ENCODE peak calls at places on chromosomes 1 and 21, in six cellular contexts. M is spleen, J is WERI-Rb-1, Y is right lobe of liver, P is MM.1S, A is thoracic aorta. E is an unnamed sample.

GRCh38 chr1:207335695-207336363 is 14.4 kb downstream of the CD55 start:
- DNase-seq in M (no peak), J (no peak), Y (no peak), P (peak; percentile 56), A (no peak), E (peak; percentile 72)

GRCh38 chr1:39398278-39399010 is 93.0 kb upstream of the BMP8A start:
- DNase-seq in Y (no peak), P (peak; percentile 56), A (peak; percentile 60), M (no peak), J (no peak), E (peak; percentile 98)

GRCh38 chr1:33986389-33987095 is 122.7 kb downstream of the HMGB4 start:
- DNase-seq in M (peak; percentile 27), J (no peak), P (no peak), A (peak; percentile 71), Y (no peak), E (peak; percentile 4)

GRCh38 chr1:220119043-220119512 is 25.1 kb downstream of the IARS2 start:
- DNase-seq in Y (no peak), A (no peak), P (no peak), M (no peak), J (no peak), E (peak; percentile 63)

GRCh38 chr1:164184273-164184672 is 374.7 kb upstream of the PBX1 start:
- DNase-seq in P (no peak), Y (no peak), M (no peak), A (no peak), J (no peak), E (peak; percentile 66)

GRCh38 chr1:194533641-194534040 is 1347.2 kb upstream of the B3GALT2 start:
- DNase-seq in P (no peak), M (no peak), A (no peak), J (no peak), Y (no peak), E (peak; percentile 17)

GRCh38 chr1:166514067-166514466 is 325.2 kb upstream of the POGK start:
- DNase-seq in M (no peak), P (peak; percentile 6), J (no peak), Y (no peak), A (no peak), E (no peak)

GRCh38 chr1:65147424-65148177 is 402 bp upstream of the AK4 start:
- DNase-seq in P (peak; percentile 54), Y (peak; percentile 84), A (peak; percentile 7), J (peak; percentile 49), M (peak; percentile 81), E (peak; percentile 42)

GRCh38 chr1:90704817-90705216 is 12.3 kb downstream of the BARHL2 start:
- DNase-seq in A (no peak), P (no peak), M (no peak), Y (no peak), J (no peak), E (no peak)

GRCh38 chr1:203985044-203985443 is 87.9 kb upstream of the SOX13 start:
- DNase-seq in M (no peak), P (no peak), J (no peak), A (no peak), Y (no peak), E (no peak)

GRCh38 chr1:155954645-155955044 is 13.2 kb downstream of the RXFP4 start:
- DNase-seq in P (no peak), Y (no peak), A (no peak), M (no peak), J (no peak), E (no peak)

GRCh38 chr1:222048030-222048632 is 306.2 kb upstream of the DUSP10 start:
- DNase-seq in M (no peak), J (no peak), Y (no peak), A (no peak), P (no peak), E (peak; percentile 37)

GRCh38 chr1:6280761-6281451 is 20.0 kb upstream of the GPR153 start:
- DNase-seq in M (peak; percentile 86), J (peak; percentile 64), A (no peak), Y (no peak), P (no peak), E (no peak)

GRCh38 chr1:12454406-12455391 is 163.3 kb downstream of the DHRS3 start:
- DNase-seq in Y (no peak), M (no peak), P (no peak), J (no peak), A (no peak), E (no peak)

GRCh38 chr1:168618351-168618750 is 41.9 kb downstream of the XCL1 start:
- DNase-seq in Y (no peak), J (no peak), M (no peak), A (no peak), P (no peak), E (no peak)

GRCh38 chr1:31617917-31618746 is 643 bp downstream of the HCRTR1 start:
- DNase-seq in Y (peak; percentile 47), J (peak; percentile 77), A (no peak), P (peak; percentile 31), M (no peak), E (no peak)

GRCh38 chr1:43976045-43976444 is 1.3 kb downstream of the ATP6V0B start:
- DNase-seq in J (no peak), M (no peak), P (no peak), Y (no peak), A (no peak), E (no peak)

GRCh38 chr21:45979141-45979631 is 2.4 kb upstream of the COL6A1 start:
- DNase-seq in J (peak; percentile 52), A (no peak), P (no peak), Y (no peak), M (peak; percentile 72), E (no peak)

GRCh38 chr21:34185051-34185750 is 111.8 kb downstream of the MRPS6 start:
- DNase-seq in P (no peak), Y (no peak), A (no peak), M (no peak), J (peak; percentile 56), E (no peak)

GRCh38 chr1:149844096-149844495 is 55.3 kb upstream of the BOLA1 start:
- DNase-seq in M (no peak), J (no peak), A (no peak), Y (no peak), P (peak; percentile 30), E (peak; percentile 86)

GRCh38 chr1:210397252-210397651 is 68.5 kb downstream of the HHAT start:
- DNase-seq in M (no peak), J (no peak), Y (no peak), P (no peak), A (no peak), E (no peak)

GRCh38 chr1:29986986-29987385 is 736.4 kb downstream of the MATN1 start:
- DNase-seq in A (no peak), J (no peak), Y (peak; percentile 45), P (no peak), M (no peak), E (no peak)

GRCh38 chr1:179043907-179044306 is 18.2 kb downstream of the FAM20B start:
- DNase-seq in Y (no peak), P (no peak), J (no peak), M (no peak), A (no peak), E (no peak)

GRCh38 chr1:179251675-179252074 is 22.2 kb upstream of the ABL2 start:
- DNase-seq in Y (no peak), M (no peak), P (no peak), J (no peak), A (no peak), E (peak; percentile 49)

GRCh38 chr1:64080947-64081562 is 122.4 kb upstream of the UBE2U start:
- DNase-seq in A (no peak), M (no peak), Y (no peak), P (no peak), J (no peak), E (peak; percentile 76)

GRCh38 chr1:44587796-44588460 is 86.4 kb downstream of the TMEM53 start:
- DNase-seq in M (no peak), P (no peak), J (no peak), Y (no peak), A (no peak), E (no peak)

GRCh38 chr1:235883261-235883927 is 16.7 kb upstream of the LYST start:
- DNase-seq in Y (peak; percentile 89), J (no peak), P (no peak), M (no peak), A (peak; percentile 85), E (peak; percentile 60)

GRCh38 chr21:17784604-17785402 is 34.4 kb downstream of the C21orf91 start:
- DNase-seq in A (no peak), Y (no peak), J (no peak), P (peak; percentile 85), M (no peak), E (peak; percentile 28)

DNA sequence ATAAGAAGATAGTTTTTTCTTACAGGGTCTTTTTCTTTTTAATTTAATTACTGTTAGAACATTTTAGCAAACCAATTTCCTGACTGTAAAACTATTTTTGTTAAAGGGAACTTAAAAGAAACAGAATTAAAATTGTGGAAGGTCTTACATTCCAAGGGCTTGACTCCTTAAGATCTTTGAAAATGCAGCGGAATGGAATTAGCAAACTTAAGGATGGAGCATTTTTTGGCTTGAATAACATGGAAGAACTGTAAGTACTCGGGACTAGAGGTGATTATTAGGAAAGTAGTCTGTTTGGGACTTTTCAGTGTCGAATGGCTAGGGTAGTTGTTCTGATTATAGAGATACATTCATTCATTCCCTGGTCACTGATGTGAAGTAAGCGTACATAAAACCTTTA is 21.5 kb downstream of the LRIG2 start:
- DNase-seq in J (no peak), M (no peak), Y (no peak), A (no peak), P (no peak), E (no peak)
- H3K36me3 ChIP-seq in J (peaks cover 59% of the 10 kb centered on the region), M (peaks cover 48% of the 10 kb centered on the region), Y (peaks cover 62% of the 10 kb centered on the region), A (peaks cover 32% of the 10 kb centered on the region), P (no peaks in the 10 kb centered on the region), E (peaks cover 5% of the 10 kb centered on the region)

GRCh38 chr1:37478890-37479254 is 4.5 kb downstream of the ZC3H12A start:
- DNase-seq in M (no peak), Y (peak; percentile 32), J (no peak), P (no peak), A (no peak), E (peak; percentile 65)
- H3K4me3 ChIP-seq in M (peak overlapping the region; percentile 88), Y (peak overlapping the region; percentile 85), J (no peak overlapping the region), P (peak overlapping the region; percentile 99), A (peak overlapping the region; percentile 80), E (peak overlapping the region; percentile 80)

DNA sequence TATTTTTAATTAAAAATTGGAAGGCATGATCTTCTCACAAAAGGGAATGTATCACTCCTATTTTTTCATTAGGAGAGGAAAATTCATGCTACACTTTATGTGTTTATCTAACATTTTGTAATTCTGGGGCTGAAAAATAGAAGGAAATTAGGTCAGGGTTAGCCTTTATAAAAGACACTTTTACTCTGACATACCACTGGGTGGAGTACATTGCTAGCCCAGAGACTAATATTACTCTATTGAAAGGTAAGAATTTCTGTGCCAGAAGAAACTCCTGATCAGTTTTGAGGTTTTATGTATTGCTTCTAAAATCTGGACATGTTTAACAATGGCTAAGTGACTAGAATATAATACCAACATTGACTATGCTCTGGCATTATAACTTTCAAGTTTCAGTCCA is 724.6 kb downstream of the USP25 start:
- DNase-seq in M (no peak), J (no peak), P (peak; percentile 15), Y (no peak), A (no peak), E (no peak)
- TF ChIP-seq CTCF in M (no peak), J (no peak), P (peak; percentile 22), Y (peak; percentile 35), A (no peak), E (no peak)

DNA sequence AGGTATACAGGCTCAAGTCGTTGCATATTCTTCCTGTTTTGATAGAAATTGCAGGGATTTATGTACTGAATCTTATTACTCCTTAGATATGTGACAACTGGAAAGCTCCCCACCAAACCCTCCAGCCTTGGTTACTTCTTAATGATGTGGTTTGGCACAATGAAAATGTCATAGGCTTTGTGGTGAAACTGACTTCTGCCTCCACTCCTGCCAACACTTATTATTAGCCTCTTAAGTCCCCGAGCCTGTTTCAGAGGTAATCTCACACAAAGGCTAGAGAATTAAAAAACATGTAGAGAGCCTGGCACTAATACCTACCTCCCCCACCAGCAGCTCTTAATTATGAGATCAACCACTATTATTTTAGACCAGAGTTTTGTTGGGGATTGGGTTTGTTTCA is 4.2 kb downstream of the COX20 start:
- DNase-seq in P (no peak), M (no peak), A (no peak), Y (no peak), J (no peak), E (no peak)
- H3K36me3 ChIP-seq in P (peaks cover 36% of the 10 kb centered on the region), M (peaks cover 27% of the 10 kb centered on the region), A (peaks cover 17% of the 10 kb centered on the region), Y (peaks cover 36% of the 10 kb centered on the region), J (peaks cover 60% of the 10 kb centered on the region), E (peaks cover 4% of the 10 kb centered on the region)